ENCODE peak calls at places on chromosomes 5 and 9, in seven cellular contexts. Q is adrenal gland, I is suprapubic skin, K is H54, V is uterus, R is body of pancreas, T is thyroid gland. B is an unnamed sample.

GRCh38 chr5:78563621-78564020 is 85.0 kb downstream of the LHFPL2 start:
- DNase-seq in Q (no peak), I (no peak), K (no peak), V (no peak), R (no peak), T (no peak), B (no peak)

GRCh38 chr9:93304574-93305496 is 120.9 kb downstream of the WNK2 start:
- DNase-seq in Q (peak), I (peak), K (peak), V (peak), R (peak), T (peak), B (peak)

GRCh38 chr5:132487095-132487428 is 3.5 kb downstream of the IRF1 start:
- DNase-seq in Q (peak), I (peak), K (no peak), V (peak), R (peak), T (no peak), B (peak)

GRCh38 chr9:38227656-38228055 is 158.6 kb upstream of the SHB start:
- DNase-seq in Q (no peak), I (no peak), K (no peak), V (no peak), R (no peak), T (no peak), B (no peak)

GRCh38 chr9:115378246-115378645 is 260.3 kb upstream of the TNC start:
- DNase-seq in Q (no peak), I (no peak), K (no peak), V (no peak), R (no peak), T (no peak), B (no peak)

GRCh38 chr5:89572696-89573095 is 689.7 kb upstream of the MEF2C start:
- DNase-seq in Q (no peak), I (no peak), K (no peak), V (no peak), R (no peak), T (no peak), B (no peak)

GRCh38 chr5:59786271-59786805 is 107.2 kb downstream of the PDE4D start:
- DNase-seq in Q (no peak), I (no peak), K (no peak), V (peak), R (no peak), T (no peak), B (no peak)

GRCh38 chr5:73093943-73094342 is 26.4 kb upstream of the TMEM171 start:
- DNase-seq in Q (peak), I (no peak), K (no peak), V (no peak), R (no peak), T (peak), B (no peak)

GRCh38 chr9:114888599-114888998 is 41.8 kb downstream of the TNFSF8 start:
- DNase-seq in Q (no peak), I (no peak), K (no peak), V (no peak), R (no peak), T (peak), B (no peak)

GRCh38 chr9:35844628-35845301 is 15.7 kb downstream of the TMEM8B start:
- DNase-seq in Q (peak), I (no peak), K (peak), V (peak), R (peak), T (no peak), B (peak)

GRCh38 chr5:115168829-115169391 is 798 bp downstream of the TRIM36 start:
- DNase-seq in Q (no peak), I (no peak), K (peak), V (no peak), R (peak), T (peak), B (no peak)

GRCh38 chr5:89946514-89946913 is 463.0 kb downstream of the CETN3 start:
- DNase-seq in Q (no peak), I (no peak), K (no peak), V (no peak), R (no peak), T (no peak), B (no peak)

GRCh38 chr5:43045236-43045635 is 5.1 kb upstream of the ANXA2R start:
- DNase-seq in Q (no peak), I (no peak), K (no peak), V (no peak), R (no peak), T (no peak), B (no peak)

GRCh38 chr5:174172104-174172965 is 126.8 kb downstream of the NSG2 start:
- DNase-seq in Q (no peak), I (no peak), K (no peak), V (no peak), R (no peak), T (no peak), B (no peak)

GRCh38 chr5:164980480-164980879 is 1475.1 kb downstream of the MAT2B start:
- DNase-seq in Q (no peak), I (no peak), K (no peak), V (no peak), R (no peak), T (no peak), B (no peak)

GRCh38 chr5:110086658-110087388 is 397.1 kb downstream of the MAN2A1 start:
- DNase-seq in Q (no peak), I (peak), K (no peak), V (peak), R (no peak), T (no peak), B (peak)

GRCh38 chr5:179264641-179265528 is 80.4 kb downstream of the ADAMTS2 start:
- DNase-seq in Q (peak), I (peak), K (no peak), V (no peak), R (peak), T (peak), B (no peak)

GRCh38 chr9:136847065-136847826 is 2.0 kb upstream of the PHPT1 start:
- DNase-seq in Q (no peak), I (peak), K (no peak), V (no peak), R (peak), T (peak), B (no peak)

GRCh38 chr5:26942481-26942880 is 95.9 kb downstream of the CDH9 start:
- DNase-seq in Q (no peak), I (no peak), K (peak), V (no peak), R (no peak), T (no peak), B (no peak)

GRCh38 chr9:107737610-107737986 is 248.0 kb upstream of the KLF4 start:
- DNase-seq in Q (no peak), I (no peak), K (no peak), V (no peak), R (no peak), T (no peak), B (no peak)

GRCh38 chr5:59038169-59039002 is 455.5 kb downstream of the RAB3C start:
- DNase-seq in Q (no peak), I (peak), K (no peak), V (no peak), R (no peak), T (no peak), B (no peak)

GRCh38 chr5:148427370-148428042 is 43.7 kb downstream of the FBXO38 start:
- DNase-seq in Q (no peak), I (no peak), K (no peak), V (no peak), R (no peak), T (no peak), B (no peak)

GRCh38 chr5:1763548-1763911 is 36.1 kb downstream of the MRPL36 start:
- DNase-seq in Q (peak), I (peak), K (peak), V (no peak), R (peak), T (no peak), B (peak)

GRCh38 chr5:167970002-167970401 is 321.4 kb upstream of the WWC1 start:
- DNase-seq in Q (no peak), I (no peak), K (no peak), V (no peak), R (no peak), T (no peak), B (no peak)

GRCh38 chr5:135386886-135387628 is 12.0 kb downstream of the MACROH2A1 start:
- DNase-seq in Q (no peak), I (no peak), K (peak), V (no peak), R (no peak), T (no peak), B (peak)

GRCh38 chr9:33403941-33404781 is 1.8 kb upstream of the AQP7 start:
- DNase-seq in Q (no peak), I (no peak), K (no peak), V (no peak), R (no peak), T (no peak), B (no peak)

GRCh38 chr9:100479820-100480219 is 6.9 kb downstream of the TMEFF1 start:
- DNase-seq in Q (no peak), I (no peak), K (no peak), V (no peak), R (no peak), T (no peak), B (no peak)

GRCh38 chr9:5879419-5880181 is 11.1 kb upstream of the MLANA start:
- DNase-seq in Q (peak), I (no peak), K (peak), V (no peak), R (no peak), T (no peak), B (no peak)

GRCh38 chr9:35636135-35636876 is 14.4 kb downstream of the SIT1 start:
- DNase-seq in Q (no peak), I (no peak), K (no peak), V (no peak), R (no peak), T (no peak), B (peak)

GRCh38 chr5:111743993-111744392 is 13.0 kb downstream of the NREP start:
- DNase-seq in Q (no peak), I (no peak), K (no peak), V (no peak), R (no peak), T (no peak), B (no peak)

GRCh38 chr5:59358497-59358896 is 535.0 kb downstream of the PDE4D start:
- DNase-seq in Q (no peak), I (no peak), K (no peak), V (peak), R (no peak), T (peak), B (no peak)

GRCh38 chr5:12214631-12215030 is 310.4 kb upstream of the CTNND2 start:
- DNase-seq in Q (no peak), I (no peak), K (no peak), V (no peak), R (no peak), T (no peak), B (no peak)

GRCh38 chr9:135504262-135505229 is 4.1 kb downstream of the MRPS2 start:
- DNase-seq in Q (peak), I (peak), K (peak), V (peak), R (peak), T (peak), B (no peak)
- TF ChIP-seq POLR2A in Q (no peak), I (no peak), K (no peak), V (no peak), R (no peak), T (no peak), B (no peak)

DNA sequence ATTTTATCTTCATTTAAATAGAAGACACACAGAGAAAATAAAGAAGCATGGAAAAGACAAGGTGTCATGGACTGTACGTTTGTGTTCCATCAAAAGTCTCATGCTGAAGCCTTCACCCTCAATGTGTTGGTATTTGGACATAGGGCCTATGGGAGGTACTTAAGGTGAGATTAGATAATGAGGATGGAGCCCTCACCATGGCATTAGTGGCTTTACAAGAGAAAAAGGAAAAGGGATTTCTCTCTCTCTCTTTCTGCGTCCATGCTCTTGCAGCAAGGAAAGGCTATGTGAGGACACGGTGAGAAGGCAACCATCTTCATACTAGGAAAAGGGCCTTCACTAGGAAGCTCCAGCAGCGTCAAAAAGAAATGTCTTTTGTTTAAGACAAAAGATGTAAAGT is 797.0 kb upstream of the CDH10 start:
- DNase-seq in Q (no peak), I (no peak), K (no peak), V (no peak), R (no peak), T (no peak), B (no peak)
- TF ChIP-seq POLR2A in Q (no peak), I (no peak), K (no peak), V (no peak), R (no peak), T (no peak), B (no peak)

GRCh38 chr5:44089419-44090125 is 299.6 kb downstream of the FGF10 start:
- DNase-seq in Q (no peak), I (no peak), K (no peak), V (no peak), R (no peak), T (no peak), B (no peak)

DNA sequence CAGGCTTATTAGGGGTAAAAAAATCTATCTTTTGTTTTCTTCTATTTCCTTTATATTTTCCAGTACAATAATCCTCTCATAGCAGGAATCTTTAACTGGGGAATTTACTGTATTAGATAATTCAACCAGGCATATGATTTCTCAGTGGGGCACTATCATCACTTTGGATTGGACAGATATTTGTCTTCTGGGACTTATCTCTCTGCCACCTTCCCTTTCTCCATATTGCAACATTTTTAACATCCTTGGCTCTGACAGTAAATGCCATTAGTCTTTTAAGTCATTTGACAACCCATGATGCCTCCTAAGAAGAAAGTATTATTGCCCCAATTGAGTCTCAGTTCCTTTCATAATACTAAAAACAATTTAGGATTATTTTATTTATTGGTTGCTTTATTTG is 304.1 kb downstream of the FGF10 start:
- DNase-seq in Q (no peak), I (no peak), K (no peak), V (no peak), R (no peak), T (no peak), B (no peak)
- TF ChIP-seq POLR2A in Q (no peak), I (no peak), K (no peak), V (no peak), R (no peak), T (no peak), B (no peak)

DNA sequence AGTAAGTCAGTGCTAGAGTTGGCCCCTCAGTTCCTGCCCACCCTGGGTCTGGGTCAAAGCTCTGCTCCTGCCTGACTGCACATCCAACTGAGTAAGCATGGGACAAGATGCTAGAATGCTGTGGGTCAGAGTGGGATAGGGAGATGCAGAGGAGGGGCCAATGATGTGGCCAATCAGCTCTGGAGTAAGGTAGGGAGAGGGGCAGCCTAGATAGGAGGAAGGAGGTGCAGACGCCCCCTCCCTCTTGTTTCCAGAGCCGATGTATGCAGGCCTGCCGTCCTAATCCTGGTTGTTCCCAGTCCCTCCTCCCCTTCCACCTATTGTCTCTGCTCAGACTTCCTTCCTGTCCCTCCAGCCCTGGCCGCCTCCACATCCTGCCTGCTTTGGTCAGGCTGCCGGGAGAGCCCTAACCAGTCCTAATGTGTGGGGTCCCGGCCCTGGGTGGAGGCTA is 1.3 kb downstream of the ARAP3 start:
- DNase-seq in Q (peak), I (no peak), K (no peak), V (peak), R (no peak), T (peak), B (peak)
- TF ChIP-seq POLR2A in Q (no peak), I (no peak), K (no peak), V (no peak), R (no peak), T (no peak), B (no peak)

GRCh38 chr9:132877818-132878694 is at the start of gene AK8:
- DNase-seq in Q (peak), I (peak), K (peak), V (peak), R (peak), T (peak), B (peak)
- TF ChIP-seq POLR2A in Q (peak), I (no peak), K (peak), V (peak), R (peak), T (peak), B (no peak)

GRCh38 chr5:57174128-57174849 is 430 bp downstream of the GPBP1 start:
- DNase-seq in Q (no peak), I (no peak), K (no peak), V (no peak), R (peak), T (peak), B (peak)

GRCh38 chr5:57172466-57172961 is 1.3 kb upstream of the GPBP1 start:
- DNase-seq in Q (peak), I (no peak), K (no peak), V (no peak), R (no peak), T (no peak), B (no peak)

GRCh38 chr5:57173318-57174127 is at the start of gene GPBP1:
- DNase-seq in Q (peak), I (peak), K (peak), V (peak), R (peak), T (peak), B (peak)

GRCh38 chr5:57171818-57172465 is 1.9 kb upstream of the GPBP1 start:
- DNase-seq in Q (peak), I (no peak), K (no peak), V (no peak), R (no peak), T (no peak), B (no peak)

GRCh38 chr5:57173026-57173317 is 887 bp upstream of the GPBP1 start:
- DNase-seq in Q (no peak), I (peak), K (no peak), V (no peak), R (peak), T (no peak), B (no peak)
- TF ChIP-seq POLR2A in Q (no peak), I (no peak), K (no peak), V (no peak), R (no peak), T (no peak), B (no peak)

DNA sequence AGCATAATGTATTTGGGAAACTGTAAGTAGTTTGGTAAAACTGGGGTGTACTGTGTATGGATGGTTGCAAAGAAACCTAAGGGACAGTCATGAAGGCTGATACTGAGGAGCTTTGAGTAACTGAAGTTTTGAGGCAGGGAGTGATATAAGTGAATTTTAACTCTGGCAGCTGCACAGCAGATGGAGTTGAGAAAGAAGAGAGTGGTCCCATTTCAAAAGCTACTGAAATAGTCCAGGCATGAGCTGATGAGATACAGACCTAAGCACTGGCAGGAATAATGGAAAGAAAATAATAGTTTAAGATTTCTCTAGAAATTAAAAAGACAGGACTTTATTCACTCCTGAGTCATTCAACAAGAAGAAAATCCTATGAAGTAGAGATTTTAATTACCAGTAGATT is 232.0 kb downstream of the CHSY3 start:
- DNase-seq in Q (no peak), I (no peak), K (no peak), V (no peak), R (no peak), T (no peak), B (no peak)
- TF ChIP-seq POLR2A in Q (no peak), I (no peak), K (no peak), V (no peak), R (no peak), T (no peak), B (no peak)

GRCh38 chr9:37037744-37038640 is 3.9 kb upstream of the PAX5 start:
- DNase-seq in Q (no peak), I (no peak), K (no peak), V (no peak), R (no peak), T (no peak), B (no peak)

GRCh38 chr9:37035472-37036236 is 1.6 kb upstream of the PAX5 start:
- DNase-seq in Q (no peak), I (no peak), K (no peak), V (no peak), R (no peak), T (no peak), B (peak)

GRCh38 chr9:37039065-37039464 is 5.0 kb upstream of the PAX5 start:
- DNase-seq in Q (no peak), I (no peak), K (no peak), V (no peak), R (no peak), T (no peak), B (peak)

GRCh38 chr9:37036237-37037136 is 2.4 kb upstream of the PAX5 start:
- DNase-seq in Q (peak), I (peak), K (no peak), V (no peak), R (peak), T (peak), B (peak)

DNA sequence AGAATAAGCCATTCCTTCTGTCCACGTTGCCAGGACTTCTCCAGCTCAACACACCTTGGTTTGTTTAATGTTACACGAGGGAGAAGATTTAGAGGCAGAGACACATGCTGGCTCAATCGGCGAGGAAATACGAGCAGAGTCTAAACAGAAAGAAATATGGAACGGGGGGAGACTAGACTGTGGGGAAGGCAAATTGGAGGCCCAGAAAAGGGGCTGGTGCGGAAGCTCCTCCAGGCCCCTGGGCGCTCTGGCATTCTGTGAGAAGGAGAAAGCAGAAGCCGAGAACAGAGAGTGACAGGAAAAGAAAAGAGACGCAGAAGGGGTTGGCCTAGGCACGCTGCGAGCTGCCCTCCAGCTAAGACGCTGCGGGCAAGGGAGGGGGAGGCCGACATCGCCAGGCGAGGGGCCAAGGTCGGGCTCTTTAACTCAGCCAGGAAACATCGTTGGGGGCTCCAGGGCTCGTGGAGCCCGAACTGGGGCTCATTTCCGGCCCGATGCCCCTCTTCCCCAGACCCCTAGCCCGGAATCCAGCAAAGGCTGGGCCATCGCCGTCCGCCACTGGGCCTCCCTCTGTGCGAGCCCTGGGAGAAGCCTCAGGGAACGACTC is 3.2 kb upstream of the PAX5 start:
- DNase-seq in Q (no peak), I (no peak), K (no peak), V (no peak), R (no peak), T (no peak), B (no peak)
- TF ChIP-seq POLR2A in Q (no peak), I (no peak), K (no peak), V (no peak), R (no peak), T (no peak), B (no peak)

B was measured in lower leg skin.